ENCODE peak calls at places on chromosomes 6 and 20, in ten cellular contexts. U is transverse colon, K is stomach, D is heart left ventricle, N is GM12878, Z is uterus, W is IMR-90, P is breast epithelium, R is ovary, I is A549. L is an unnamed sample.

GRCh38 chr6:121959501-121959900 is 440.0 kb upstream of the HSF2 start:
- DNase-seq in U (no peak), K (no peak), D (no peak), N (no peak), Z (no peak), W (no peak), P (no peak), R (no peak), I (no peak), L (no peak)

GRCh38 chr6:22764521-22764920 is 195.2 kb downstream of the HDGFL1 start:
- DNase-seq in U (no peak), K (no peak), D (no peak), N (no peak), Z (no peak), W (peak), P (no peak), R (no peak), I (no peak), L (no peak)

GRCh38 chr6:51489133-51489532 is 598.3 kb downstream of the PKHD1 start:
- DNase-seq in U (no peak), K (no peak), D (no peak), N (no peak), Z (no peak), W (no peak), P (no peak), R (no peak), I (no peak), L (no peak)

GRCh38 chr20:37202267-37202943 is 23.1 kb upstream of the MROH8 start:
- DNase-seq in U (peak), K (no peak), D (no peak), N (no peak), Z (peak), W (peak), P (no peak), R (peak), I (peak), L (peak)

GRCh38 chr6:149259753-149260152 is 57.8 kb upstream of the TAB2 start:
- DNase-seq in U (no peak), K (no peak), D (peak), N (no peak), Z (no peak), W (no peak), P (no peak), R (no peak), I (no peak), L (no peak)

GRCh38 chr6:156781882-156782631 is 4.9 kb downstream of the ARID1B start:
- DNase-seq in U (no peak), K (no peak), D (no peak), N (no peak), Z (no peak), W (no peak), P (no peak), R (no peak), I (no peak), L (no peak)

GRCh38 chr20:34083137-34083536 is 28.9 kb downstream of the EIF2S2 start:
- DNase-seq in U (peak), K (peak), D (peak), N (no peak), Z (peak), W (peak), P (no peak), R (peak), I (no peak), L (peak)

GRCh38 chr6:82144852-82145332 is 102.7 kb downstream of the IBTK start:
- DNase-seq in U (peak), K (peak), D (peak), N (no peak), Z (peak), W (peak), P (no peak), R (peak), I (peak), L (no peak)

GRCh38 chr20:2451422-2451821 is 19.2 kb downstream of the SNRPB start:
- DNase-seq in U (no peak), K (no peak), D (no peak), N (no peak), Z (no peak), W (no peak), P (no peak), R (no peak), I (no peak), L (no peak)

GRCh38 chr6:155090166-155090565 is 95.1 kb downstream of the TIAM2 start:
- DNase-seq in U (no peak), K (no peak), D (no peak), N (no peak), Z (no peak), W (no peak), P (no peak), R (no peak), I (no peak), L (no peak)

GRCh38 chr6:21213492-21213891 is 380.1 kb upstream of the SOX4 start:
- DNase-seq in U (no peak), K (no peak), D (no peak), N (peak), Z (no peak), W (no peak), P (no peak), R (no peak), I (no peak), L (no peak)

GRCh38 chr6:169959129-169960002 is 207.9 kb downstream of the ERMARD start:
- DNase-seq in U (peak), K (peak), D (no peak), N (no peak), Z (peak), W (no peak), P (peak), R (peak), I (no peak), L (no peak)

GRCh38 chr6:127956260-127956888 is 55.5 kb upstream of the THEMIS start:
- DNase-seq in U (no peak), K (no peak), D (no peak), N (no peak), Z (no peak), W (no peak), P (no peak), R (peak), I (no peak), L (no peak)

GRCh38 chr6:31446481-31446880 is 43.1 kb downstream of the MICA start:
- DNase-seq in U (no peak), K (no peak), D (no peak), N (no peak), Z (no peak), W (peak), P (no peak), R (no peak), I (no peak), L (no peak)

GRCh38 chr6:158416841-158417759 is 104.8 kb downstream of the TULP4 start:
- DNase-seq in U (no peak), K (no peak), D (no peak), N (no peak), Z (no peak), W (peak), P (no peak), R (no peak), I (no peak), L (no peak)

GRCh38 chr20:57616143-57616951 is 3.9 kb downstream of the ZBP1 start:
- DNase-seq in U (no peak), K (no peak), D (peak), N (no peak), Z (no peak), W (no peak), P (no peak), R (no peak), I (no peak), L (no peak)

GRCh38 chr20:46954490-46955038 is 59.9 kb downstream of the EYA2 start:
- DNase-seq in U (no peak), K (no peak), D (no peak), N (no peak), Z (no peak), W (peak), P (peak), R (no peak), I (peak), L (no peak)

GRCh38 chr20:5191829-5192569 is 65.2 kb downstream of the CDS2 start:
- DNase-seq in U (peak), K (peak), D (peak), N (peak), Z (peak), W (peak), P (no peak), R (peak), I (peak), L (peak)

GRCh38 chr6:443621-444175 is 52.1 kb downstream of the IRF4 start:
- DNase-seq in U (no peak), K (no peak), D (no peak), N (no peak), Z (no peak), W (no peak), P (no peak), R (no peak), I (no peak), L (no peak)

GRCh38 chr6:105432797-105433196 is 29.9 kb upstream of the PREP start:
- DNase-seq in U (no peak), K (no peak), D (no peak), N (no peak), Z (no peak), W (peak), P (no peak), R (no peak), I (peak), L (no peak)

GRCh38 chr6:113137411-113137810 is 719.7 kb upstream of the MARCKS start:
- DNase-seq in U (no peak), K (no peak), D (peak), N (no peak), Z (peak), W (no peak), P (no peak), R (peak), I (no peak), L (no peak)

DNA sequence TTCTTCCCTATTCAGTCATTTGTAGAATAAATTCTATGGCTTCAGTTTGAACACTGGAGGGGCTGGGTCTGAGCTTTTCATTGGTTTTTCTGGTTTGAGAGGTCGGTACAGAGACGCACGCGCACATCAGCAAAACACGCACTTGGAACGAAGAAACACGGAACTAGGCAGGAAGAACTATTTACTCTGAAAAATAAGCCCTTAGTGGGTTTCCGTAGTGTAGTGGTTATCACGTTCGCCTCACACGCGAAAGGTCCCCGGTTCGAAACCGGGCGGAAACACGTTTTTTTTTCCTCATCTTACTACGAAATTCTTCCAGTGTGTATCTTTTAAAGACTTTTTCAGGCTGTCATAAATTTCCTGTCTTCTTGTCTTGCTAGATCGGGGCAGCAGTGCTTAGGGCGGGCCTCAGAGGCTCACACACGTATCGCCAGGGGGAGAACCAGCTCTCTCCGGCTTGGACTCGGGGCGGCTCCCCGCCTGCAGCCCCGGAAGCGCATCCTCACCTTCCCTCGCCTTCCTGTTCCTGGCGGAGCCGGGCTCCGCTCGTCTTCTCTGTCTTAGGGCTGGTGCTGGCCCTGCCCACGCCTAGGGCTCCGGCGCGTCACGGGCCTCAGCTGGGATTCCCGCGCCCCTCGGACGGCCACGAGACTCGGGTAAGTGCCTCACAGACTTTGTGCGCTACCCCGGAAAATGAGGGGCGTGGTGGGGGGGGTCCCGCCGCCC is at the start of gene HMGN4:
- DNase-seq in U (peak), K (peak), D (peak), N (peak), Z (peak), W (peak), P (peak), R (peak), I (no peak), L (peak)
- TF ChIP-seq POLR2A in U (peak), K (no peak), D (peak), N (peak), Z (peak), W (peak), P (peak), R (peak), I (peak), L (peak)

DNA sequence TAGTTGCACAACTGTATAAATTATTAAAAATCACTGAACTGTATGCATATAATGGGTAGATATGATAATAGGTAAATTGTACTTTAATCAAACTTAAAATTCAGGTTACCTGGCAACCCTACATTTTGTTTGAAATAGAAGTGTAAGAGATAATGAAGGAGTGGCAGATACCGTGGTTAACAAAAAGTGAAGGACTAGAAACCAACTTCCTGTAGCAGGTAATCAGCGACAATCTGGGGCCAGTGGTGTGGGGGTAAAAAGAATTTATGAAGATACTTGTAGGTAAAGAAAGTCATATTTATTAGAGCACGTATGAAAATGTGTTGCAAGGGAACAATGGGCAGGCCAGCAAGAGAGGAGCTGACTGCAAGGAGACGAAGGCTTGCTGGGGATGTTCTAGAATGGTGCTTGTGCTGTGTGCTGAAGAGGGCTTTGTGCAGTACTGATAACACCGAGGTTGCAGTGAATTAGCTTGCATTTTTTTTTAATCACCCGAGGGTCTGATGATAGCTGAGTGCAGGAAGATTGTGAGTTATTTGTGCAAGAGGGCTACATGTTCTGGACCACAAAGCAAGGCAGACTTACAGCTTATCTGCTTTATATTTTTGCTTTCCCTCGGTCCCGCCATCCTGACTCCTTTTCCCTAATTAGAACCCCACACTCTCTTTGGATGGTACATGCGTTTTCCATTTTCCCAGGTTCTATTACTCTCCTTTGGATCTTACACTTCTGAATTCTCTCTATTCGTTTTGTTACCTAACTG is 4.6 kb upstream of the ENPP1 start:
- DNase-seq in U (no peak), K (no peak), D (no peak), N (no peak), Z (no peak), W (no peak), P (no peak), R (no peak), I (no peak), L (no peak)
- TF ChIP-seq POLR2A in U (no peak), K (no peak), D (no peak), N (no peak), Z (no peak), W (no peak), P (no peak), R (no peak), I (no peak), L (no peak)

GRCh38 chr6:46565531-46565930 is 74.3 kb upstream of the RCAN2 start:
- DNase-seq in U (no peak), K (no peak), D (no peak), N (no peak), Z (no peak), W (no peak), P (no peak), R (no peak), I (no peak), L (no peak)

GRCh38 chr6:46563924-46564323 is 72.7 kb upstream of the RCAN2 start:
- DNase-seq in U (no peak), K (no peak), D (no peak), N (no peak), Z (no peak), W (no peak), P (no peak), R (no peak), I (no peak), L (no peak)
- TF ChIP-seq POLR2A in U (no peak), K (no peak), D (no peak), N (no peak), Z (no peak), W (no peak), P (no peak), R (no peak), I (no peak), L (no peak)

GRCh38 chr6:38750968-38751615 is 36.0 kb downstream of the DNAH8 start:
- DNase-seq in U (no peak), K (no peak), D (no peak), N (no peak), Z (no peak), W (no peak), P (no peak), R (no peak), I (no peak), L (no peak)
- TF ChIP-seq POLR2A in U (no peak), K (no peak), D (no peak), N (no peak), Z (no peak), W (no peak), P (no peak), R (no peak), I (no peak), L (no peak)

DNA sequence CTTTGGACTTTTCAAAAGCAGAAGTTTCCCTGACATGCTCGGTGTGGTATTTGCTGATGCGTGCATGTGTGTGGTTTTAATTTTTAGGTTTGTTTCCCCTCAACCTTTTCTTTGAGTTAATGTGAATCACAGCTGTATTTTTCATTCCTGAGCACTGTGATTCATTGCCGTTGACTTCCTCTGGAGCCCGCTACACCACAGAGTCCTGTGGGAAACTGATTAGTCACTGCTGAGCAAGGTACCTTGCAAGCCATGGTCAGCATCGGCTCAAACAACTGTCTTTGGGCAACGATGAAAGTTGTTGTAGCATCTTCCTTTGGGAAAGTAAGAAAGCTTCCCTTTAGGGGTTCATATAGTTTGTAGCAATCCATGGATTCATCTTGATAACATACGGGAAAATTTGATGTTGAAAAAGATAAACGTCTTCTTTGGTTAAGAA is 57.5 kb downstream of the RIN2 start:
- DNase-seq in U (no peak), K (no peak), D (peak), N (no peak), Z (peak), W (peak), P (no peak), R (no peak), I (peak), L (no peak)
- TF ChIP-seq POLR2A in U (no peak), K (no peak), D (no peak), N (no peak), Z (no peak), W (peak), P (no peak), R (no peak), I (no peak), L (no peak)

GRCh38 chr20:18984238-18985200 is 170.9 kb downstream of the SCP2D1 start:
- DNase-seq in U (no peak), K (no peak), D (no peak), N (no peak), Z (peak), W (no peak), P (no peak), R (peak), I (no peak), L (no peak)
- TF ChIP-seq POLR2A in U (no peak), K (no peak), D (no peak), N (no peak), Z (no peak), W (no peak), P (no peak), R (no peak), I (no peak), L (no peak)

GRCh38 chr6:44253307-44254101 is 3.8 kb downstream of the SLC35B2 start:
- DNase-seq in U (peak), K (peak), D (no peak), N (no peak), Z (no peak), W (no peak), P (no peak), R (no peak), I (no peak), L (peak)

GRCh38 chr6:44250067-44250717 is 3.3 kb downstream of the HSP90AB1 start:
- DNase-seq in U (no peak), K (no peak), D (no peak), N (no peak), Z (no peak), W (no peak), P (no peak), R (no peak), I (no peak), L (peak)

GRCh38 chr6:44250718-44251123 is 3.8 kb downstream of the HSP90AB1 start:
- DNase-seq in U (no peak), K (no peak), D (no peak), N (no peak), Z (no peak), W (no peak), P (no peak), R (no peak), I (no peak), L (no peak)

GRCh38 chr6:44254201-44254956 is 2.9 kb downstream of the SLC35B2 start:
- DNase-seq in U (no peak), K (no peak), D (no peak), N (no peak), Z (no peak), W (no peak), P (no peak), R (no peak), I (no peak), L (no peak)

DNA sequence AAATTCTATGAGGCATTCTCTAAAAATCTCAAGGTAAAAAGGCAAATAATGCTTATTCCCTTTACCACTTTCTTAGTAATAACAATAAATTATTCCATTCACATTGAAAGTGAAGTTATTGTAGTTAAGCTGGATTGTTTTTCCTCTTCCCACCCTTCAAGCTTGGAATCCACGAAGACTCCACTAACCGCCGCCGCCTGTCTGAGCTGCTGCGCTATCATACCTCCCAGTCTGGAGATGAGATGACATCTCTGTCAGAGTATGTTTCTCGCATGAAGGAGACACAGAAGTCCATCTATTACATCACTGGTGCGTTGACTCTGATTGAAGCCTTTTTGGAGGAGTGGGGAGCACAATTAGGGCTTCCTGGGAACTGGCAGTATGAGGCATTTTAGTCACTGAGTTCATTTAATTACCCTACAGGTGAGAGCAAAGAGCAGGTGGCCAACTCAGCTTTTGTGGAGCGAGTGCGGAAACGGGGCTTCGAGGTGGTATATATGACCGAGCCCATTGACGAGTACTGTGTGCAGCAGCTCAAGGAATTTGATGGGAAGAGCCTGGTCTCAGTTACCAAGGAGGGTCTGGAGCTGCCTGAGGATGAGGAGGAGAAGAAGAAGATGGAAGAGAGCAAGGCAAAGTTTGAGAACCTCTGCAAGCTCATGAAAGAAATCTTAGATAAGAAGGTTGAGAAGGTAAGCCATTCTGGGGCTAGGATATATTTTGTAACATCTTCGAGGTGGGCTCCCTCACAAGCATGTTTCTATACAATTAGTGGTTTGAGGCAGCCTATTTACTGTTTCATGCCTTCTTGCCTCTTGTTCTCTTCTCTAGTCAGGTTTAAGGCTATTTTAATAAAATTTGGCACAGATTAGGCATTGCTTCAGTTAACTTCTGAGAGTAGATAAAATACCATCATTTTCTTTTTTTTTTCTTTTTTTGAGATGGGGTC is 4.9 kb downstream of the HSP90AB1 start:
- DNase-seq in U (no peak), K (no peak), D (no peak), N (no peak), Z (no peak), W (no peak), P (no peak), R (no peak), I (no peak), L (no peak)
- TF ChIP-seq POLR2A in U (no peak), K (no peak), D (no peak), N (no peak), Z (no peak), W (no peak), P (no peak), R (no peak), I (no peak), L (no peak)